ENCODE peak calls at places on chromosome 10, in eight cellular contexts. B is gastrocnemius medialis, J is HCT116, C is stomach, W is Peyer's patch, A is Panc1, O is body of pancreas, M is AG04450. X is an unnamed sample.

GRCh38 chr10:116748041-116748440 is 5.7 kb upstream of the HSPA12A start:
- DNase-seq in B (no peak), J (peak), C (no peak), W (peak), A (no peak), O (no peak), M (no peak), X (no peak)

GRCh38 chr10:124231188-124232135 is 138.1 kb upstream of the CHST15 start:
- DNase-seq in B (no peak), J (no peak), C (no peak), W (no peak), A (no peak), O (no peak), M (no peak), X (no peak)

GRCh38 chr10:98758451-98758850 is 311.7 kb upstream of the HPS1 start:
- DNase-seq in B (no peak), J (no peak), C (no peak), W (no peak), A (no peak), O (no peak), M (no peak), X (no peak)

GRCh38 chr10:97713351-97713827 is at the start of gene MARVELD1:
- DNase-seq in B (peak), J (no peak), C (no peak), W (peak), A (no peak), O (peak), M (peak), X (peak)

GRCh38 chr10:43259981-43260761 is 6.7 kb downstream of the RASGEF1A start:
- DNase-seq in B (no peak), J (no peak), C (no peak), W (peak), A (no peak), O (peak), M (no peak), X (no peak)

GRCh38 chr10:46048152-46048551 is 2.1 kb upstream of the MSMB start:
- DNase-seq in B (no peak), J (no peak), C (no peak), W (no peak), A (no peak), O (no peak), M (no peak), X (no peak)

GRCh38 chr10:62817120-62817762 is 1.1 kb upstream of the EGR2 start:
- DNase-seq in B (peak), J (no peak), C (no peak), W (peak), A (no peak), O (peak), M (no peak), X (no peak)

GRCh38 chr10:90484518-90484917 is 373.3 kb downstream of the HTR7 start:
- DNase-seq in B (no peak), J (no peak), C (no peak), W (no peak), A (no peak), O (no peak), M (no peak), X (no peak)

GRCh38 chr10:100341953-100342626 is 4.9 kb upstream of the SCD start:
- DNase-seq in B (peak), J (peak), C (peak), W (peak), A (no peak), O (peak), M (no peak), X (no peak)

GRCh38 chr10:63633677-63634487 is 112.7 kb downstream of the REEP3 start:
- DNase-seq in B (no peak), J (peak), C (no peak), W (no peak), A (peak), O (peak), M (no peak), X (no peak)

GRCh38 chr10:76091821-76092394 is 660.5 kb downstream of the LRMDA start:
- DNase-seq in B (no peak), J (no peak), C (no peak), W (no peak), A (no peak), O (no peak), M (no peak), X (no peak)

GRCh38 chr10:119342017-119342734 is 134.8 kb downstream of the GRK5 start:
- DNase-seq in B (peak), J (no peak), C (no peak), W (peak), A (no peak), O (peak), M (no peak), X (no peak)

GRCh38 chr10:92024700-92025099 is 101.1 kb downstream of the BTAF1 start:
- DNase-seq in B (no peak), J (no peak), C (no peak), W (no peak), A (no peak), O (no peak), M (no peak), X (no peak)

GRCh38 chr10:42982886-42983594 is 93.8 kb upstream of the RET start:
- DNase-seq in B (no peak), J (no peak), C (peak), W (peak), A (no peak), O (no peak), M (no peak), X (no peak)

GRCh38 chr10:46237815-46238510 is 48.8 kb upstream of the ANTXRL start:
- DNase-seq in B (no peak), J (no peak), C (peak), W (peak), A (no peak), O (no peak), M (no peak), X (no peak)

GRCh38 chr10:113433711-113434110 is 119.1 kb upstream of the HABP2 start:
- DNase-seq in B (no peak), J (no peak), C (no peak), W (no peak), A (no peak), O (no peak), M (no peak), X (no peak)

GRCh38 chr10:32143302-32143847 is 87.2 kb upstream of the KIF5B start:
- DNase-seq in B (no peak), J (no peak), C (no peak), W (peak), A (no peak), O (no peak), M (no peak), X (no peak)

GRCh38 chr10:4809156-4809555 is 16.9 kb upstream of the AKR1E2 start:
- DNase-seq in B (no peak), J (no peak), C (no peak), W (no peak), A (no peak), O (no peak), M (no peak), X (no peak)

GRCh38 chr10:4804505-4804904 is 21.5 kb upstream of the AKR1E2 start:
- DNase-seq in B (no peak), J (no peak), C (no peak), W (no peak), A (no peak), O (no peak), M (no peak), X (no peak)

GRCh38 chr10:4810093-4810492 is 15.9 kb upstream of the AKR1E2 start:
- DNase-seq in B (no peak), J (no peak), C (no peak), W (no peak), A (no peak), O (no peak), M (no peak), X (no peak)

GRCh38 chr10:4806534-4806933 is 19.5 kb upstream of the AKR1E2 start:
- DNase-seq in B (no peak), J (no peak), C (no peak), W (no peak), A (no peak), O (no peak), M (no peak), X (no peak)

DNA sequence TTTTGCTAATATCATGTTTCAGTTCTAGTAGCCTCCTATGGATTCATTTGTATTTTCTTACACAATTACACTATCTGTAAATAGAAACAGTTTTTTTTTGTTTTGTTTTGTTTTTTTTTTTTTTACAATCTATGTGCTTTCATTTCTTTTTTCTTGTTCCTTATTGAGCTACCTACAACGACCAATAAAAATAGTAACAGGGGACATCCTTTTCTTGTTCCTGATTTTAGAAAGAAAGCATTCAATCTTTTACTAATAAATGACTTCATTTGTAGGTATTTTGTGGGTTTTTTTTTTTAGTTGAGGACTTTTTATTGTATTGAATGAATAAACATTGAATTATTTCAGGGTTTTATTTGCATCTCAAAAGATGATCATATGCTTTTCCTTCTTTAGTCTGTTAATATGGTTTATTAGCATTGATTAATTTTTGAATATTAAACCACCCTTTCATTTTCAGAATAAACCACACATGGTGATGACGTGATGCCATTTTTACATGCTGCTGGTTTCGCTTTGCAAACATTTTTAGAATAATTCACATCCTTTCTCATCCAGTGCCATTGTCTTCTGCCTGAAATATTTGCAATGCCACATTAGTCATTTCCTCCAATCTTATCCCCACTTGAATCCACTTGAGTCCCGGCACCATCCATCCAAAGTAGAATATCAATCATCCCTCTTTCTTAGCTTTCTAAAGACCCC is 18.1 kb upstream of the AKR1E2 start:
- DNase-seq in B (no peak), J (no peak), C (no peak), W (no peak), A (no peak), O (no peak), M (peak), X (no peak)
- H3K27ac ChIP-seq in B (no peak), J (no peak), C (no peak), W (no peak), A (no peak), O (no peak), M (no peak), X (no peak)

GRCh38 chr10:80538481-80539185 is 931 bp downstream of the SH2D4B start:
- DNase-seq in B (no peak), J (no peak), C (no peak), W (peak), A (no peak), O (no peak), M (no peak), X (no peak)

GRCh38 chr10:80536361-80536835 is 1.3 kb upstream of the SH2D4B start:
- DNase-seq in B (no peak), J (no peak), C (no peak), W (peak), A (no peak), O (no peak), M (no peak), X (no peak)

GRCh38 chr10:80537705-80538480 is at the start of gene SH2D4B:
- DNase-seq in B (no peak), J (no peak), C (no peak), W (peak), A (no peak), O (no peak), M (no peak), X (no peak)

GRCh38 chr10:80537086-80537704 is 507 bp upstream of the SH2D4B start:
- DNase-seq in B (no peak), J (no peak), C (no peak), W (peak), A (no peak), O (no peak), M (no peak), X (no peak)

DNA sequence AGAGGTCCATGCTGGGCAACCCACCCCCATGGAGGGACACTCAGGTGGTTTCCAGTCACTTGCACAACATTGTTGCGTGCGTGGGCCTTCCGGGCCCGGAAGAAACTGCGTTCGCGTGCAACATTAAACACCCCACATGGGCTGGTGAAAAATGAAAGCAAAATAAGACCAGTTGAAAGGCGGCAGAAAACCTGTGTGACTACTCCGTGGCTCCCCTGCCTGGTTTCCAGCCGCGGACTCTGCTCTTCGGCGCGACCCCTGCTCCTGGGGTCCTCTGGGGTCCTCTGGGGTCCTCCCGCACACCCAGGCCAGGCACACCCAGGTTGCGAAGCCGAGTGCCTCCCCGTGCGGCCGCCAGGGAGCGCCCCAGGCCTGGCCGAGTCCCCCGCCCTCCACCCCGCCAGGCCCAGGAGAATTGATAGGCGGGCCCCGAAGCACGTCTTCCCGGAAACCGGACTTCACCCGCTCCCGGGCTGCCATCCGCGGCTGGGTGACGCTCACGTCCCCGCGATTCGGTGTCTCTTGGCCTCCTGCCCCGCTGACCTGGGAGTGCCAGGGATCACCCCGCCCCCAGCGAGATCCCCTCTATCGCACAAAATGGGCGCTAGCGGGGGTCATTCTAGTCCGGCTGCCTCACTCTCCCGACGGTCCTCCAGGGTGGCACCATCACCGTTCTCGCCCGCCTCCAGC is 1.9 kb upstream of the SH2D4B start:
- DNase-seq in B (no peak), J (peak), C (peak), W (peak), A (no peak), O (peak), M (no peak), X (no peak)
- TF ChIP-seq CTCF in B (peak), J (peak), C (no peak), W (peak), A (peak), O (peak), M (peak), X (peak)

DNA sequence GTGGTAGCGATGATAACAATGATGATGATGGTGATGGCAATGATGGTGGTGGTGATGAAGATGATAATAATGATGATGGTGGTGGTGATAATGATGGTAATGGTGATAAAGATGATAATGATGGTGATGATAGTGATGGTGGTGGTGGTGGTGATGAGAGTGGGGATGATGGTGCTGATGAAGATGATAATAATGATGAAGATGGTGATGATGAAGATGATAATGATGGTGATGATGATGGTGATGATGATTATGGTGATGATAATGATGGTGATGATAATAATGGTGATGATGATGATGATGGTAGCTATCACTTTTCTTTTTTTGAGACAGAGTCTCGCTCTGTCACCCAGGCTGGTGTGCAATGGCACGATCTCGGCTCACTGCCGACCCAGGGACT is 144.5 kb upstream of the PCBD1 start:
- DNase-seq in B (no peak), J (no peak), C (no peak), W (no peak), A (no peak), O (no peak), M (no peak), X (no peak)
- H3K27ac ChIP-seq in B (no peak), J (no peak), C (no peak), W (no peak), A (no peak), O (no peak), M (no peak), X (no peak)

DNA sequence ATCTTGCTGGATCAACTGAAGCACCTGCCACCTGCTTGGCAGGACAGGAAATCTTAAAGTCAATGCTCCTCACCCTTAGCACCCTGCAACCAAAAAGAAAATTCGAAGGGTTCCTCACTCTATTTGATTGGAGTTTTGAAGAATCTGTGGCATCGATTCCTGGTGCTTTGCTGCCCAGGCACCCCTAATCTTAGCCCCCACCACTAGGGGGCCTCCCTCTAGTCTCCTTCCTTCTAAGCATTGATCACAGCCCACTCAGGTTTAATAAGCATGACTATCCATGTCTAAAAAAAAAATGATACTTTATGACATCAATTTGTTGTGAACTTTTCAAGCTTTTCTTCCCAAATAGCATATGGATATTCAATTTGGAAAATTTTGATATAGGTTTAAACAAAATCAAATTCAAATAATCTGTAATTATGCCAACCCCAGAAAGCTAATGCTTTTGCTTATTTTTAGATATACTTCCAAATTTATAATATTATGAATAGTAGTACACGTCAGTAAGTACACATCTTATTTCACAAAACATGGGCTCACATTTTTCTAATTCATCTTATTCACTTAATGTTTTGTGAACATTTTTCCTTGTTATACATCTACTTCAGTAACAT is 45.3 kb downstream of the NRG3 start:
- DNase-seq in B (no peak), J (no peak), C (no peak), W (no peak), A (no peak), O (peak), M (no peak), X (no peak)
- TF ChIP-seq CTCF in B (no peak), J (no peak), C (no peak), W (no peak), A (peak), O (peak), M (no peak), X (no peak)

GRCh38 chr10:1155791-1156615 is 99.8 kb downstream of the WDR37 start:
- DNase-seq in B (no peak), J (no peak), C (peak), W (peak), A (no peak), O (no peak), M (no peak), X (no peak)

GRCh38 chr10:1157615-1157933 is 101.4 kb downstream of the WDR37 start:
- DNase-seq in B (no peak), J (no peak), C (peak), W (no peak), A (no peak), O (no peak), M (no peak), X (no peak)

GRCh38 chr10:1156616-1156886 is 100.4 kb downstream of the WDR37 start:
- DNase-seq in B (no peak), J (no peak), C (peak), W (no peak), A (no peak), O (no peak), M (no peak), X (no peak)

GRCh38 chr10:1158066-1158465 is 101.9 kb downstream of the WDR37 start:
- DNase-seq in B (no peak), J (no peak), C (no peak), W (peak), A (no peak), O (no peak), M (no peak), X (no peak)

DNA sequence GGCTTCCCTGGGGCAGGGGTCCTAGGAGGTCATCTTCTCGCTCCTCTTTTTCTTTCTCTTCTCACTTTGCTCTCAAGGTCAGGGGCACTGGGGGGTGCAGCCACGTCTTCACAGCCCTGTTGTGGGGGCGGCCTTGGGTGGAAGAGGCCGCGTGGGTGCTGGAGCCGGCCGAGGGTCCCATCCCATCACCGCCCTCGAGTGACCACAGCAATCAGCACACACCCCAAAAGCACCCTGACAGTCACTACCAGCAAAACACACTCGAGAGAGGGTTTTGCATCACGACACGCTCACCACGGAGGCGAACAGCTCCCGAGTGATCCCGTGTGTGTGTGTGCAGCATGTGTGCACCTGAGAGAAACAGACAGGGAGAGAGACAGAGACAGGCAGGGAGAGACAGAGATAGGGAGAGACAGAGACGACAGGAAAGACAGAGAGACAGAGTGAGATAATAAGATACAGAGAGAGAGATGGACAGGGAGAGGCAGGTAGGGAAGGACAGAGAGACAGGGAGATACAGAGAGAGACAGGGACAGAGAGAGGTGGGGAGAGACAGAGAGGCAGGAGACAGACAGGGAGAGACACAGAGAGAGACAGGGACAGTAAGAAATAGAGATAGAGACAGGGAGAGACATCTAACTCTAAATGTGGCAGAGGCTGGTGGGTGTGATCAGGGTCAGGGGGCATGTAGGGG is 100.9 kb downstream of the WDR37 start:
- DNase-seq in B (no peak), J (no peak), C (no peak), W (peak), A (no peak), O (no peak), M (no peak), X (no peak)
- H3K27ac ChIP-seq in B (no peak), J (no peak), C (no peak), W (no peak), A (no peak), O (no peak), M (no peak), X (no peak)